ENCODE peak calls at places on chromosomes 4 and X, in five cellular contexts. X is IMR-90, L is neuronal stem cell, J is H9, C is H1. F is an unnamed sample.

GRCh38 chrX:129006491-129006890 is 516.8 kb downstream of the SMARCA1 start:
- DNase-seq in X (no peak), L (no peak), J (no peak), C (no peak), F (no peak)

GRCh38 chrX:112636951-112637541 is 42.7 kb downstream of the LHFPL1 start:
- DNase-seq in X (peak; percentile 87), L (no peak), J (no peak), C (no peak), F (peak; percentile 64)

GRCh38 chr4:11632015-11632414 is 203.3 kb upstream of the HS3ST1 start:
- DNase-seq in X (no peak), L (no peak), J (no peak), C (no peak), F (no peak)

GRCh38 chrX:104420907-104421306 is 145.1 kb upstream of the IL1RAPL2 start:
- DNase-seq in X (no peak), L (no peak), J (no peak), C (no peak), F (no peak)

GRCh38 chr4:78310056-78310731 is 241.4 kb upstream of the ANXA3 start:
- DNase-seq in X (no peak), L (peak; percentile 26), J (no peak), C (no peak), F (no peak)

GRCh38 chr4:87523307-87523706 is 5.9 kb downstream of the SPARCL1 start:
- DNase-seq in X (no peak), L (no peak), J (no peak), C (no peak), F (no peak)

GRCh38 chr4:16757080-16757521 is 141.3 kb downstream of the LDB2 start:
- DNase-seq in X (peak; percentile 55), L (no peak), J (no peak), C (no peak), F (no peak)

GRCh38 chr4:150211821-150212445 is 133.7 kb downstream of the DCLK2 start:
- DNase-seq in X (no peak), L (no peak), J (no peak), C (no peak), F (peak; percentile 42)

GRCh38 chrX:72714471-72714916 is 388 bp upstream of the PHKA1 start:
- DNase-seq in X (peak; percentile 62), L (peak; percentile 5), J (peak; percentile 69), C (peak; percentile 9), F (peak; percentile 69)

GRCh38 chrX:31165241-31166035 is 93.6 kb upstream of the FTHL17 start:
- DNase-seq in X (peak; percentile 15), L (no peak), J (no peak), C (no peak), F (peak; percentile 31)

GRCh38 chrX:110108381-110108796 is 105.5 kb downstream of the TMEM164 start:
- DNase-seq in X (peak; percentile 36), L (no peak), J (no peak), C (no peak), F (peak; percentile 79)

GRCh38 chrX:22652596-22652995 is 347.2 kb upstream of the DDX53 start:
- DNase-seq in X (peak; percentile 50), L (peak; percentile 6), J (peak; percentile 60), C (no peak), F (peak; percentile 30)

GRCh38 chr4:89468632-89469031 is 161.0 kb upstream of the GPRIN3 start:
- DNase-seq in X (no peak), L (no peak), J (no peak), C (no peak), F (no peak)

GRCh38 chr4:8747467-8747841 is 124.2 kb downstream of the HMX1 start:
- DNase-seq in X (no peak), L (no peak), J (no peak), C (no peak), F (no peak)

GRCh38 chr4:108596389-108596788 is 24.0 kb upstream of the RPL34 start:
- DNase-seq in X (peak; percentile 9), L (no peak), J (no peak), C (no peak), F (no peak)

GRCh38 chrX:150036181-150036580 is 97.9 kb upstream of the EOLA2 start:
- DNase-seq in X (peak; percentile 70), L (no peak), J (no peak), C (no peak), F (peak; percentile 50)

GRCh38 chr4:73621357-73621756 is 1.1 kb upstream of the RASSF6 start:
- DNase-seq in X (no peak), L (no peak), J (no peak), C (no peak), F (no peak)
- H3K27ac ChIP-seq in X (no peak overlapping the region), L (no peak overlapping the region), J (no peak overlapping the region), C (no peak overlapping the region), F (no peak overlapping the region)

DNA sequence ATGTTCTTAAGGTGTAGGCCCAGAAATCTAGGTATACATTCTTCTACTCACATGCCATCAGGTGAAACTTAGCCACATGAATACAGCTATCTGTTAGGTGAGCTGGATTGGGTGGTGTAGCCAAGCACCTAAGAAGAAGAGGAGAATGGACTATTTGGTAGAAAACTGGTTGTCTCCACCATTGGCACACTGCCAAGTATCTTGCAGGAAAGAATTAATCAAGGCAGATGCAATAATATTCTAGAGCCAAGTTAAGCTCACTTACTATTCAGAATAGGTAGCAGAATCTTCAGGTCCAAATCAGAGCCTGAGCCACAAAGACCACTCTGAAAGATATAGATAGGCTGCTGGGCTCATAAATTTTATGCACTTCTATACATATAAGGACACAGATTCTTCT is 45.7 kb downstream of the COQ2 start:
- DNase-seq in X (no peak), L (no peak), J (no peak), C (no peak), F (no peak)
- H2BK15ac ChIP-seq in X (no peak overlapping the region), L (no peak overlapping the region), J (no peak overlapping the region), C (no peak overlapping the region), F (no peak overlapping the region)

GRCh38 chr4:99968330-99968729 is 18.3 kb upstream of the H2AZ1 start:
- DNase-seq in X (peak; percentile 93), L (no peak), J (no peak), C (no peak), F (peak; percentile 65)
- H2AFZ ChIP-seq in X (no peak overlapping the region), L (peak overlapping the region; percentile 64), J (no peak overlapping the region), C (peak overlapping the region; percentile 33), F (peak overlapping the region; percentile 48)

DNA sequence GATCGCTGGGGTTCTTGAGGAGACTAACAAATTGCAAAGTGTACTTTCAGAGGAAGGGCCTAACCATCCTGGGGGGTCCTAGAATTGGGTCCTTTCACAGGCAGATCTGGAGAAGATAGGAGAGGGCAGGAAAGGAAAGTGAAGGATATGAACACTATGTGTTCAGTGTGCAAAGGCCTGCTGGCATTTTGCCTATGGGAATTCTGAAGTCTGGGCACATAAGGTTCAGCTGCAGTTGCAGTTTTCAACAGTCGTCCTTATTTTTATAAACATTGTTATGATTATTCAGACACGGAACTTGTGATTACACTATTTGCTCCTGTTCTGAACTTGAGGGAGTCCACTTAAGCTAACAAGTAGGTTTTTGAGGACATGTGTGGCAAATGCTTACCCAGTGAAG is 1.3 kb upstream of the SLC25A5 start:
- DNase-seq in X (no peak), L (no peak), J (no peak), C (no peak), F (no peak)
- H3K27ac ChIP-seq in X (no peak overlapping the region), L (no peak overlapping the region), J (no peak overlapping the region), C (no peak overlapping the region), F (no peak overlapping the region)

GRCh38 chr4:173517781-173518371 is 12.2 kb downstream of the HAND2 start:
- DNase-seq in X (no peak), L (no peak), J (peak; percentile 67), C (no peak), F (peak; percentile 84)
- H2BK15ac ChIP-seq in X (no peak overlapping the region), L (no peak overlapping the region), J (no peak overlapping the region), C (no peak overlapping the region), F (peak overlapping the region; percentile 44)

GRCh38 chr4:41430796-41431195 is 107.2 kb upstream of the LIMCH1 start:
- DNase-seq in X (no peak), L (no peak), J (no peak), C (no peak), F (no peak)

GRCh38 chr4:41427306-41427882 is 110.6 kb upstream of the LIMCH1 start:
- DNase-seq in X (no peak), L (no peak), J (no peak), C (no peak), F (no peak)

GRCh38 chr4:41428205-41428940 is 109.6 kb upstream of the LIMCH1 start:
- DNase-seq in X (no peak), L (no peak), J (no peak), C (no peak), F (no peak)

GRCh38 chr4:41426523-41426922 is 111.4 kb upstream of the LIMCH1 start:
- DNase-seq in X (no peak), L (no peak), J (no peak), C (no peak), F (peak; percentile 85)

GRCh38 chr4:41428941-41429669 is 108.9 kb upstream of the LIMCH1 start:
- DNase-seq in X (no peak), L (no peak), J (no peak), C (no peak), F (no peak)
- H2AFZ ChIP-seq in X (no peak overlapping the region), L (peak overlapping the region; percentile 4), J (no peak overlapping the region), C (no peak overlapping the region), F (no peak overlapping the region)

GRCh38 chr4:101346312-101346561 is 1.1 kb downstream of the PPP3CA start:
- DNase-seq in X (no peak), L (no peak), J (no peak), C (no peak), F (no peak)
- H3K27ac ChIP-seq in X (peak overlapping the region; percentile 89), L (no peak overlapping the region), J (no peak overlapping the region), C (no peak overlapping the region), F (peak overlapping the region; percentile 43)

GRCh38 chr4:38332699-38333098 is 331.3 kb upstream of the KLF3 start:
- DNase-seq in X (no peak), L (no peak), J (no peak), C (no peak), F (no peak)

GRCh38 chr4:38333219-38333618 is 330.8 kb upstream of the KLF3 start:
- DNase-seq in X (no peak), L (no peak), J (no peak), C (no peak), F (no peak)

GRCh38 chr4:38327174-38327573 is 336.8 kb upstream of the KLF3 start:
- DNase-seq in X (no peak), L (no peak), J (no peak), C (no peak), F (no peak)

GRCh38 chr4:38328963-38329729 is 334.9 kb upstream of the KLF3 start:
- DNase-seq in X (no peak), L (no peak), J (no peak), C (no peak), F (no peak)

GRCh38 chr4:38330321-38330720 is 333.7 kb upstream of the KLF3 start:
- DNase-seq in X (no peak), L (no peak), J (no peak), C (no peak), F (no peak)
- H2BK15ac ChIP-seq in X (no peak overlapping the region), L (no peak overlapping the region), J (no peak overlapping the region), C (no peak overlapping the region), F (no peak overlapping the region)

GRCh38 chr4:100340534-100341364 is 150.5 kb upstream of the DDIT4L start:
- DNase-seq in X (peak; percentile 74), L (no peak), J (no peak), C (no peak), F (peak; percentile 71)
- H2AFZ ChIP-seq in X (peak overlapping the region; percentile 2), L (no peak overlapping the region), J (no peak overlapping the region), C (peak overlapping the region; percentile 8), F (no peak overlapping the region)

F was measured in mesenchymal stem cell.